ENCODE peak calls at places on chromosomes 7 and 10, in seven cellular contexts. M, N, F, D, C, J and Y are unnamed samples. For H3K4me1, the result is how much of the 10 kb centered on the place peaks cover.

GRCh38 chr7:75966209-75966961 is 28.0 kb downstream of the TMEM120A start:
- DNase-seq in C (peak), F (no peak), J (peak), M (peak), N (no peak), D (no peak), Y (peak)

GRCh38 chr10:84348431-84348830 is 20.0 kb downstream of the CCSER2 start:
- DNase-seq in J (no peak), M (no peak), N (no peak), C (no peak), D (no peak), F (peak), Y (no peak)

GRCh38 chr7:33495207-33495606 is 365.8 kb downstream of the BBS9 start:
- DNase-seq in F (peak), C (no peak), J (no peak), N (no peak), D (no peak), M (no peak), Y (peak)

GRCh38 chr7:16594061-16594460 is 51.5 kb downstream of the ANKMY2 start:
- DNase-seq in C (no peak), J (no peak), D (no peak), M (no peak), F (peak), N (no peak), Y (no peak)

GRCh38 chr7:31056775-31057346 is 4.8 kb downstream of the ADCYAP1R1 start:
- DNase-seq in M (no peak), N (no peak), F (no peak), D (no peak), C (no peak), J (no peak), Y (no peak)

GRCh38 chr10:113027574-113028392 is 77.7 kb downstream of the TCF7L2 start:
- DNase-seq in J (no peak), C (no peak), F (no peak), D (no peak), M (no peak), N (no peak), Y (no peak)

GRCh38 chr10:5155951-5156350 is 29.0 kb downstream of the AKR1C8 start:
- DNase-seq in N (no peak), D (no peak), F (no peak), J (no peak), C (no peak), M (no peak), Y (no peak)

GRCh38 chr7:22860784-22861482 is 38.3 kb upstream of the TOMM7 start:
- DNase-seq in D (no peak), F (no peak), J (no peak), N (no peak), M (no peak), C (no peak), Y (no peak)

GRCh38 chr10:27611861-27612450 is 107.9 kb downstream of the RAB18 start:
- DNase-seq in C (no peak), D (no peak), M (no peak), N (no peak), J (no peak), F (no peak), Y (no peak)

GRCh38 chr7:137801003-137801402 is 45.8 kb downstream of the DGKI start:
- DNase-seq in F (peak), C (no peak), M (no peak), J (no peak), D (no peak), N (no peak), Y (no peak)

GRCh38 chr7:131867461-131867860 is 311.0 kb upstream of the PODXL start:
- DNase-seq in N (no peak), F (no peak), M (no peak), C (no peak), J (no peak), D (no peak), Y (no peak)

GRCh38 chr7:132575336-132575986 is 809 bp downstream of the PLXNA4 start:
- DNase-seq in N (peak), J (peak), F (peak), M (peak), C (peak), D (no peak), Y (peak)

GRCh38 chr7:128271471-128272454 is 30.7 kb downstream of the LEP start:
- DNase-seq in D (no peak), M (no peak), J (no peak), F (no peak), N (no peak), C (no peak), Y (no peak)
- H3K4me1 ChIP-seq in D (under half), M (under half), J (under half), F (under half), N (under half), C (under half), Y (under half)

DNA sequence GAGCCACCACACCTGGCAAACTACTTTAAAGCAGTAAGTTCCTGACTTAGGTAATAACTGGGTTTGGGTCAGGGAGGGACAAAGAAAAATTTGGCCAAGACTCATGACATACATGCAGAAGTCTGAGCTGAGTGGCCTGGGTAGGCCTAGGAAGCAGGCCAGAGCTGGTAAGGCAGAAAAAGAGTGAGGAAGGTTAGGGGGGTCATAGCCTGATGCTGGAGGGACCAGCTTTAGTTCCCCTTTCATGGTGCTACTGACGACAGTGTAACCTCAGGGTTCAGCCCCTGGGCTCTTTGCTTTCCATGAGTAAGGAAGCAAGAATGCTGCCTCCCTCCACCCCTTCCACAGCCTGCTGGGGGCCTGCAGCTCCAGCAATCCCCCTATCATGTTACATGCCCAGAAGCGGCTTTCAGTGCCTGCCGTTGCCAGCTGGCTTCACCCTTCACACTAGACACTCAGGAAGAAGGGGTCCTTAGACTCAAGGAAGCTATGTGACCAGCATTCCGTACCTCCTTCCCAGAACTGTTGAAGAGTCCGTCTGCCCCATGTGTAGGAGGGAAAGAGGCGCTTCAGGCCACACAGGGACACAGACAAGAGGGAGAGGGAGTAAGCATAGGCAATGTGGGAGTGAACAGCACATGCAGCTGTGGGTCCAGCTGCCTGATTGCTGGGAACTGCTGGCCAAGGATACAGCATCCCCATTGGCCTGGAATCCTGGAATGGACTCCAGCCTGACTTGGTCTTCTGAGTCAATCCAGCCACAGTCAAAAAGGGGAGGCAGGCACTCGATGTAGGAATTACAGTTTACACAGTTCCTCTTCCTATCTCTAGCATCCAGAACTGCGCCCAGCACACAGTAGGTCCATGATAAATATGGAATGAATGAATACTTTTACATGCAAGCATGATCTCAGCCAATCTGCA is 4.1 kb upstream of the PLAU start:
- DNase-seq in D (no peak), M (peak), F (peak), N (peak), J (peak), C (peak), Y (peak)
- H3K4me1 ChIP-seq in D (under half), M (under half), F (under half), N (under half), J (under half), C (under half), Y (half or more)

DNA sequence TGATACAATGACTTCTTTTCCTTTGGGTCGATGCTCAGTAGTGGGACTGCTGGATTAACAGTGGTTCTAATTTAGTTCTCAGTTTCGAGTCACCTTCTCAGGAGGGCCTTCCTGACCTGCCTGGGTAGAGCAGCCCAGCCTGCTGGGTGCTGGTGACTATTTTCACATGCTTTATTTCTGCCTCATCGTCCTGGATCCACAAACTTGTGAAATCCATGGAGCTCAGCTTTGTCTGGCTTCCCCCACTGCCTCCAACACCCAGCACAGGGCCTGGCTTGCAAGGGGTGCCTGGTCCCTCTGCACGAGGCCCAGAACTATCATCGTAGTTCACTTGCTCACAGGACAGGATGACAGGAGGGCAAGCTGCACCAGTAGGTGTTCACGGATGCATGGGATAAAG is 46.9 kb downstream of the SPOCK2 start:
- DNase-seq in D (no peak), C (no peak), F (no peak), M (no peak), N (no peak), J (no peak), Y (no peak)
- H3K4me1 ChIP-seq in D (under half), C (under half), F (under half), M (under half), N (under half), J (under half), Y (under half)

GRCh38 chr10:99535764-99536399 is 3.1 kb downstream of the NKX2-3 start:
- DNase-seq in C (no peak), N (no peak), M (no peak), D (no peak), J (no peak), F (no peak), Y (no peak)

GRCh38 chr10:99533496-99534455 is 1.0 kb downstream of the NKX2-3 start:
- DNase-seq in N (no peak), D (no peak), C (no peak), M (no peak), J (no peak), F (no peak), Y (no peak)

GRCh38 chr10:99532687-99533495 is at the start of gene NKX2-3:
- DNase-seq in N (peak), F (peak), M (peak), J (peak), C (peak), D (no peak), Y (peak)

GRCh38 chr10:99534939-99535763 is 2.4 kb downstream of the NKX2-3 start:
- DNase-seq in F (no peak), J (no peak), D (no peak), M (no peak), N (no peak), C (no peak), Y (no peak)

DNA sequence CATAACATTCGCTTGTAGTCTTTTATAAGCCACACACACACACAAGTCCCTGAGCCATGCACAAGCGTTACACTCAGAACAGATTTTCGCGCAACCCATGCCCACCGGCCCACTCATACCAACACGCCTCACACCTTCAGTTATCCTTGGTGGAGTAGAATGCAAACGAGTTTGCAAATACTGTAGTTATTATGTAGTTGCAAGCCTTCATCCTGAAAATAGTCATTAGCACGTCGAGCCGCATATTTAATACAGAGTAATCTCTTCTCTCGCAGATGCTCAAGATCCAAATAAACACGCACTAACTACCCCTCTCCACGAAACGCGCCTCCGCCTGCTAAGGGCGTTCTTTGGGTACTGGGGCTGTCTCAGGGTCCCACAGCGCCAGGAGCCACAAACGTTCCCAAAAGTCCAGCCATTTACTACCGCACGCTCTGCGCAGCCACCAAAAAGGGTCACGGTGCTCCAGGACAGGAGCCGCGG is 1.8 kb downstream of the NKX2-3 start:
- DNase-seq in J (no peak), D (no peak), N (no peak), M (no peak), F (no peak), C (no peak), Y (no peak)
- H3K4me1 ChIP-seq in J (under half), D (under half), N (under half), M (under half), F (under half), C (under half), Y (half or more)